ENCODE peak calls at places on chromosomes 12 and 14, in ten cellular contexts. One of them, this sample, is unnamed.

GRCh38 chr12:3342051-3342450 is 149.0 kb upstream of the PRMT8 start:
- DNase-seq in neural crest cell: peak
- DNase-seq in head of caudate nucleus: peak
- DNase-seq in M059J: peak
- DNase-seq in SJCRH30: peak
- DNase-seq in activated CD8-positive, alpha-beta memory T cell treated with anti-CD3 and anti-CD28 coated beads, Interleukin-2, amount 50 U/mL, for 4 hours: no peak
- DNase-seq in fibroblast of mammary gland: peak
- DNase-seq in T-helper 2 cell: no peak
- DNase-seq in NCI-H1092 treated with DMSO at 0.1 percent for 48 hours: peak
- DNase-seq in activated T-cell treated with anti-CD3 and anti-CD28 coated beads for 24 hours: no peak
- DNase-seq in this sample: no peak

GRCh38 chr14:73133795-73134194 is 2.5 kb upstream of the PSEN1 start:
- DNase-seq in neural crest cell: no peak
- DNase-seq in head of caudate nucleus: no peak
- DNase-seq in M059J: peak
- DNase-seq in SJCRH30: no peak
- DNase-seq in activated CD8-positive, alpha-beta memory T cell treated with anti-CD3 and anti-CD28 coated beads, Interleukin-2, amount 50 U/mL, for 4 hours: no peak
- DNase-seq in fibroblast of mammary gland: no peak
- DNase-seq in T-helper 2 cell: no peak
- DNase-seq in NCI-H1092 treated with DMSO at 0.1 percent for 48 hours: no peak
- DNase-seq in activated T-cell treated with anti-CD3 and anti-CD28 coated beads for 24 hours: no peak
- DNase-seq in this sample: no peak

GRCh38 chr12:120849765-120850164 is 54.4 kb downstream of the SPPL3 start:
- DNase-seq in neural crest cell: no peak
- DNase-seq in head of caudate nucleus: no peak
- DNase-seq in M059J: peak
- DNase-seq in SJCRH30: peak
- DNase-seq in activated CD8-positive, alpha-beta memory T cell treated with anti-CD3 and anti-CD28 coated beads, Interleukin-2, amount 50 U/mL, for 4 hours: no peak
- DNase-seq in fibroblast of mammary gland: peak
- DNase-seq in T-helper 2 cell: no peak
- DNase-seq in NCI-H1092 treated with DMSO at 0.1 percent for 48 hours: no peak
- DNase-seq in activated T-cell treated with anti-CD3 and anti-CD28 coated beads for 24 hours: no peak
- DNase-seq in this sample: no peak

GRCh38 chr12:128571906-128572305 is 251.9 kb downstream of the SLC15A4 start:
- DNase-seq in neural crest cell: no peak
- DNase-seq in head of caudate nucleus: no peak
- DNase-seq in M059J: no peak
- DNase-seq in SJCRH30: no peak
- DNase-seq in activated CD8-positive, alpha-beta memory T cell treated with anti-CD3 and anti-CD28 coated beads, Interleukin-2, amount 50 U/mL, for 4 hours: no peak
- DNase-seq in fibroblast of mammary gland: no peak
- DNase-seq in T-helper 2 cell: peak
- DNase-seq in NCI-H1092 treated with DMSO at 0.1 percent for 48 hours: no peak
- DNase-seq in activated T-cell treated with anti-CD3 and anti-CD28 coated beads for 24 hours: no peak
- DNase-seq in this sample: no peak

GRCh38 chr14:62497708-62498107 is 547.5 kb downstream of the KCNH5 start:
- DNase-seq in neural crest cell: no peak
- DNase-seq in head of caudate nucleus: no peak
- DNase-seq in M059J: no peak
- DNase-seq in SJCRH30: no peak
- DNase-seq in activated CD8-positive, alpha-beta memory T cell treated with anti-CD3 and anti-CD28 coated beads, Interleukin-2, amount 50 U/mL, for 4 hours: no peak
- DNase-seq in fibroblast of mammary gland: no peak
- DNase-seq in T-helper 2 cell: no peak
- DNase-seq in NCI-H1092 treated with DMSO at 0.1 percent for 48 hours: no peak
- DNase-seq in activated T-cell treated with anti-CD3 and anti-CD28 coated beads for 24 hours: no peak
- DNase-seq in this sample: no peak

GRCh38 chr14:22819191-22819988 is 4.2 kb upstream of the SLC7A7 start:
- DNase-seq in neural crest cell: no peak
- DNase-seq in head of caudate nucleus: peak
- DNase-seq in M059J: peak
- DNase-seq in SJCRH30: peak
- DNase-seq in activated CD8-positive, alpha-beta memory T cell treated with anti-CD3 and anti-CD28 coated beads, Interleukin-2, amount 50 U/mL, for 4 hours: no peak
- DNase-seq in fibroblast of mammary gland: peak
- DNase-seq in T-helper 2 cell: no peak
- DNase-seq in NCI-H1092 treated with DMSO at 0.1 percent for 48 hours: no peak
- DNase-seq in activated T-cell treated with anti-CD3 and anti-CD28 coated beads for 24 hours: no peak
- DNase-seq in this sample: no peak

GRCh38 chr12:120125792-120126634 is 9.5 kb upstream of the RAB35 start:
- DNase-seq in neural crest cell: no peak
- DNase-seq in head of caudate nucleus: no peak
- DNase-seq in M059J: peak
- DNase-seq in SJCRH30: no peak
- DNase-seq in activated CD8-positive, alpha-beta memory T cell treated with anti-CD3 and anti-CD28 coated beads, Interleukin-2, amount 50 U/mL, for 4 hours: no peak
- DNase-seq in fibroblast of mammary gland: peak
- DNase-seq in T-helper 2 cell: no peak
- DNase-seq in NCI-H1092 treated with DMSO at 0.1 percent for 48 hours: no peak
- DNase-seq in activated T-cell treated with anti-CD3 and anti-CD28 coated beads for 24 hours: no peak
- DNase-seq in this sample: no peak

GRCh38 chr12:95224202-95225170 is 6.9 kb downstream of the VEZT start:
- DNase-seq in neural crest cell: no peak
- DNase-seq in head of caudate nucleus: no peak
- DNase-seq in M059J: peak
- DNase-seq in SJCRH30: no peak
- DNase-seq in activated CD8-positive, alpha-beta memory T cell treated with anti-CD3 and anti-CD28 coated beads, Interleukin-2, amount 50 U/mL, for 4 hours: no peak
- DNase-seq in fibroblast of mammary gland: peak
- DNase-seq in T-helper 2 cell: no peak
- DNase-seq in NCI-H1092 treated with DMSO at 0.1 percent for 48 hours: no peak
- DNase-seq in activated T-cell treated with anti-CD3 and anti-CD28 coated beads for 24 hours: no peak
- DNase-seq in this sample: no peak

GRCh38 chr14:27243360-27243759 is 645.5 kb upstream of the NOVA1 start:
- DNase-seq in neural crest cell: no peak
- DNase-seq in head of caudate nucleus: no peak
- DNase-seq in M059J: no peak
- DNase-seq in SJCRH30: no peak
- DNase-seq in activated CD8-positive, alpha-beta memory T cell treated with anti-CD3 and anti-CD28 coated beads, Interleukin-2, amount 50 U/mL, for 4 hours: no peak
- DNase-seq in fibroblast of mammary gland: peak
- DNase-seq in T-helper 2 cell: no peak
- DNase-seq in NCI-H1092 treated with DMSO at 0.1 percent for 48 hours: no peak
- DNase-seq in activated T-cell treated with anti-CD3 and anti-CD28 coated beads for 24 hours: no peak
- DNase-seq in this sample: no peak

GRCh38 chr12:47881826-47882427 is 22.9 kb downstream of the VDR start:
- DNase-seq in neural crest cell: no peak
- DNase-seq in head of caudate nucleus: no peak
- DNase-seq in M059J: peak
- DNase-seq in SJCRH30: no peak
- DNase-seq in activated CD8-positive, alpha-beta memory T cell treated with anti-CD3 and anti-CD28 coated beads, Interleukin-2, amount 50 U/mL, for 4 hours: no peak
- DNase-seq in fibroblast of mammary gland: peak
- DNase-seq in T-helper 2 cell: no peak
- DNase-seq in NCI-H1092 treated with DMSO at 0.1 percent for 48 hours: no peak
- DNase-seq in activated T-cell treated with anti-CD3 and anti-CD28 coated beads for 24 hours: no peak
- DNase-seq in this sample: no peak

GRCh38 chr12:26740991-26741390 is 92.0 kb downstream of the ITPR2 start:
- DNase-seq in neural crest cell: no peak
- DNase-seq in head of caudate nucleus: no peak
- DNase-seq in M059J: no peak
- DNase-seq in SJCRH30: peak
- DNase-seq in activated CD8-positive, alpha-beta memory T cell treated with anti-CD3 and anti-CD28 coated beads, Interleukin-2, amount 50 U/mL, for 4 hours: no peak
- DNase-seq in fibroblast of mammary gland: no peak
- DNase-seq in T-helper 2 cell: no peak
- DNase-seq in NCI-H1092 treated with DMSO at 0.1 percent for 48 hours: no peak
- DNase-seq in activated T-cell treated with anti-CD3 and anti-CD28 coated beads for 24 hours: no peak
- DNase-seq in this sample: no peak

GRCh38 chr12:100564090-100564489 is 9.4 kb upstream of the GAS2L3 start:
- DNase-seq in neural crest cell: no peak
- DNase-seq in head of caudate nucleus: no peak
- DNase-seq in M059J: no peak
- DNase-seq in SJCRH30: no peak
- DNase-seq in activated CD8-positive, alpha-beta memory T cell treated with anti-CD3 and anti-CD28 coated beads, Interleukin-2, amount 50 U/mL, for 4 hours: no peak
- DNase-seq in fibroblast of mammary gland: no peak
- DNase-seq in T-helper 2 cell: no peak
- DNase-seq in NCI-H1092 treated with DMSO at 0.1 percent for 48 hours: no peak
- DNase-seq in activated T-cell treated with anti-CD3 and anti-CD28 coated beads for 24 hours: no peak
- DNase-seq in this sample: no peak

GRCh38 chr14:71062581-71063303 is 155.5 kb downstream of the PCNX1 start:
- DNase-seq in neural crest cell: no peak
- DNase-seq in head of caudate nucleus: no peak
- DNase-seq in M059J: no peak
- DNase-seq in SJCRH30: no peak
- DNase-seq in activated CD8-positive, alpha-beta memory T cell treated with anti-CD3 and anti-CD28 coated beads, Interleukin-2, amount 50 U/mL, for 4 hours: no peak
- DNase-seq in fibroblast of mammary gland: peak
- DNase-seq in T-helper 2 cell: no peak
- DNase-seq in NCI-H1092 treated with DMSO at 0.1 percent for 48 hours: no peak
- DNase-seq in activated T-cell treated with anti-CD3 and anti-CD28 coated beads for 24 hours: no peak
- DNase-seq in this sample: no peak